ENCODE peak calls at places on chromosome 4, in five cellular contexts. Z is HFFc6, C is coronary artery, H is GM10248, F is mammary epithelial cell. I is an unnamed sample.

GRCh38 chr4:16995451-16995850 is 97.0 kb upstream of the LDB2 start:
- DNase-seq in H (no peak), C (no peak), F (no peak), Z (no peak), I (no peak)

GRCh38 chr4:41478518-41478917 is 59.4 kb upstream of the LIMCH1 start:
- DNase-seq in C (no peak), F (no peak), H (no peak), Z (no peak), I (no peak)

GRCh38 chr4:177380730-177381287 is 61.4 kb downstream of the AGA start:
- DNase-seq in C (no peak), Z (no peak), H (no peak), F (peak), I (peak)

GRCh38 chr4:7154351-7154981 is 37.9 kb upstream of the SORCS2 start:
- DNase-seq in C (peak), Z (no peak), F (no peak), H (no peak), I (no peak)

GRCh38 chr4:145898926-145899531 is 39.6 kb downstream of the ZNF827 start:
- DNase-seq in C (no peak), Z (no peak), F (no peak), H (no peak), I (no peak)

GRCh38 chr4:121454251-121454979 is 73.6 kb upstream of the QRFPR start:
- DNase-seq in Z (no peak), H (no peak), C (no peak), F (no peak), I (no peak)

GRCh38 chr4:182354106-182354505 is 110.9 kb downstream of the TENM3 start:
- DNase-seq in F (no peak), Z (no peak), C (no peak), H (no peak), I (no peak)

GRCh38 chr4:169723207-169723606 is 34.5 kb downstream of the HPF1 start:
- DNase-seq in H (no peak), C (no peak), Z (no peak), F (no peak), I (no peak)

GRCh38 chr4:139241086-139241783 is 38.8 kb downstream of the MGARP start:
- DNase-seq in Z (no peak), F (no peak), H (no peak), C (no peak), I (no peak)

GRCh38 chr4:61572160-61572559 is 372.0 kb downstream of the ADGRL3 start:
- DNase-seq in Z (no peak), F (peak), C (no peak), H (no peak), I (no peak)

GRCh38 chr4:17502764-17503163 is 9.1 kb downstream of the QDPR start:
- DNase-seq in Z (no peak), C (no peak), F (peak), H (no peak), I (no peak)

GRCh38 chr4:24174622-24175021 is 284.8 kb upstream of the PPARGC1A start:
- DNase-seq in H (no peak), F (no peak), Z (no peak), C (no peak), I (no peak)

GRCh38 chr4:42327323-42327722 is 70.0 kb upstream of the SHISA3 start:
- DNase-seq in Z (no peak), F (no peak), H (no peak), C (no peak), I (no peak)

GRCh38 chr4:154506253-154506652 is 14.7 kb upstream of the DCHS2 start:
- DNase-seq in C (no peak), Z (peak), H (peak), F (peak), I (no peak)

GRCh38 chr4:15971068-15971801 is 8.3 kb upstream of the FGFBP2 start:
- DNase-seq in Z (no peak), F (no peak), C (no peak), H (no peak), I (no peak)

GRCh38 chr4:13881880-13882279 is 254.4 kb upstream of the BOD1L1 start:
- DNase-seq in Z (no peak), C (no peak), F (no peak), H (no peak), I (no peak)

GRCh38 chr4:153541426-153542096 is 75.4 kb downstream of the TMEM131L start:
- DNase-seq in Z (peak), H (no peak), F (peak), C (no peak), I (no peak)

GRCh38 chr4:35151816-35152572 is 1092.3 kb downstream of the ARAP2 start:
- DNase-seq in Z (no peak), F (no peak), H (no peak), C (no peak), I (no peak)

GRCh38 chr4:128688025-128688721 is 121.3 kb upstream of the JADE1 start:
- DNase-seq in F (no peak), H (no peak), C (no peak), Z (no peak), I (no peak)

GRCh38 chr4:110632506-110633357 is 9.9 kb upstream of the PITX2 start:
- DNase-seq in Z (no peak), C (no peak), F (no peak), H (no peak), I (no peak)

GRCh38 chr4:107838763-107839162 is 14.0 kb downstream of the SGMS2 start:
- DNase-seq in Z (no peak), F (peak), H (no peak), C (no peak), I (no peak)

GRCh38 chr4:154622598-154622997 is 10.1 kb upstream of the FGG start:
- DNase-seq in C (no peak), F (peak), Z (peak), H (peak), I (no peak)

GRCh38 chr4:105710678-105711077 is 2.1 kb downstream of the GSTCD start:
- DNase-seq in H (no peak), F (peak), C (no peak), Z (peak), I (no peak)

GRCh38 chr4:82761249-82761648 is 37.3 kb downstream of the SCD5 start:
- DNase-seq in C (no peak), H (no peak), F (no peak), Z (peak), I (no peak)

GRCh38 chr4:140308366-140309123 is 64.9 kb upstream of the SCOC start:
- DNase-seq in F (peak), C (peak), H (no peak), Z (peak), I (no peak)

GRCh38 chr4:40185830-40186664 is 10.8 kb upstream of the RHOH start:
- DNase-seq in C (no peak), F (no peak), H (peak), Z (peak), I (no peak)

GRCh38 chr4:172850838-172851237 is 317.8 kb upstream of the GALNT7 start:
- DNase-seq in C (no peak), F (peak), Z (peak), H (no peak), I (no peak)

GRCh38 chr4:148442830-148443549 is 776 bp upstream of the NR3C2 start:
- DNase-seq in Z (no peak), C (no peak), F (no peak), H (no peak), I (no peak)

GRCh38 chr4:66430856-66431255 is 760.6 kb upstream of the EPHA5 start:
- DNase-seq in Z (no peak), C (no peak), H (no peak), F (no peak), I (no peak)

GRCh38 chr4:12846368-12846767 is 637.8 kb downstream of the RAB28 start:
- DNase-seq in H (no peak), F (no peak), C (no peak), Z (no peak), I (no peak)

GRCh38 chr4:156568479-156568878 is 403.1 kb downstream of the PDGFC start:
- DNase-seq in F (no peak), C (no peak), H (no peak), Z (no peak), I (no peak)

GRCh38 chr4:81606166-81606565 is 134.5 kb upstream of the RASGEF1B start:
- DNase-seq in C (no peak), F (no peak), Z (no peak), H (no peak), I (no peak)

GRCh38 chr4:1760521-1761001 is 32.5 kb upstream of the FGFR3 start:
- DNase-seq in H (no peak), C (no peak), Z (no peak), F (no peak), I (no peak)

GRCh38 chr4:1761130-1761688 is 31.9 kb upstream of the FGFR3 start:
- DNase-seq in Z (no peak), H (no peak), F (no peak), C (no peak), I (no peak)

GRCh38 chr4:1759170-1759817 is 33.8 kb upstream of the FGFR3 start:
- DNase-seq in H (no peak), C (no peak), F (no peak), Z (no peak), I (no peak)

GRCh38 chr4:1758306-1759121 is 34.6 kb upstream of the FGFR3 start:
- DNase-seq in C (no peak), F (peak), H (no peak), Z (no peak), I (no peak)

GRCh38 chr4:1759818-1760223 is 33.3 kb upstream of the FGFR3 start:
- DNase-seq in C (no peak), F (no peak), H (no peak), Z (no peak), I (no peak)
- TF ChIP-seq CTCF in C (no peak), F (no peak), H (no peak), Z (no peak), I (no peak)

GRCh38 chr4:37828843-37829242 is 2.4 kb downstream of the PGM2 start:
- DNase-seq in Z (no peak), C (no peak), H (no peak), F (no peak), I (no peak)

GRCh38 chr4:37826282-37827029 is at the start of gene PGM2:
- DNase-seq in Z (peak), C (peak), H (peak), F (peak), I (peak)

GRCh38 chr4:37825943-37826281 is 574 bp upstream of the PGM2 start:
- DNase-seq in H (no peak), Z (no peak), C (no peak), F (peak), I (no peak)

GRCh38 chr4:37827802-37828321 is 1.4 kb downstream of the PGM2 start:
- DNase-seq in C (no peak), F (no peak), H (no peak), Z (no peak), I (no peak)

DNA sequence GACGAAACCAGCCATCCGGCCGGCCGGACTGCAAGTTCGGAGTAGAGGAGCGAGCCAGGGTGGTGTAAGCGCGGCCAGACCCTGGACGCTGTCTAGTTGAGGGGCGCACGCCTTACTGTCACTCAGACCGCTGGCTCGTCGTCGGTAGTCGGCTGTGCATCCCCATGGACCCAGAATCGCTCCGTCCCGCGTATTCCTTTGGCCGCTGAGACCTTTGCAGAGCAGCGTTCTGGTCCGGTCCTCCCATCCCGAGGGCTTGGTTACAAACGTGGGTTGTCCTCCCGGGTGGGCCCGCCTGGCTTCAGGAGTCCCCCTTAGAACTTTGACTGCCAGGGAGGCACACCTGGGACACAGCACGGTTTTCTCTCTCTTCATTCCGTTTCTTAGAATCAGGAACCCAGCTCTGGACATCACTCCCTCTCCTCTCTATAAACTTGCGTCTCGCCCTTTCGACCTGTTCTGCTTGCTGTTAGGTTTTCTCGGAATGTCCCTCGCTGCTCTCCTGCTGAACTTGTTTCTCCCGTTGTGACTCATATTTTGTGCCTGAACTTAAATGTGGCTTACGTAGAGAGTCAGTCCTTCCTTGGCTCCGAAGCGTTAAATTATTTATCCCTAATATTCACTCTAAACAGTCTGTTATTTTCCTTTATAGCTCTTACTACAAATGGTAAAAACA is 682 bp downstream of the PGM2 start:
- DNase-seq in H (peak), F (peak), C (no peak), Z (peak), I (no peak)
- TF ChIP-seq CTCF in H (no peak), F (no peak), C (no peak), Z (peak), I (no peak)

GRCh38 chr4:54971474-54971950 is 153.9 kb downstream of the KDR start:
- DNase-seq in Z (peak), H (peak), F (peak), C (no peak), I (no peak)

DNA sequence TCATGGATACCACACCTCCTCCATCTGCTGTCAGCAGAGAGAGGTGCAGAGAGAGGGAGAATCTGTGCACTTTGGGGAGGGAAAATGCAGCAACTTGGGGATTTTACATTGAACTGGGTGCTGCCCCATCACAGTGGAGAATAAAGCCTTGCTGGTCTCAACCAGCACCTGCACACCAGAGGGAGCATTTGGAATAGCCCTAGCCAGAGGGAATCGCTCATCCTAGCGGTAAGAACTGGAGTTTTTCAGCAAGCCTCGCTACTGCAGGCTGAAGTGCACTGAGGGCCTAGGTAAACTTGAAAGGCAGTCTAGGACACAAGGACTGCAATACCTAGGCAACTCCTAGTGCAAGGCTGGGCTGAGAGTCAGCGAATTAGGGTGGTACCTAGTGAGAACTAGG is 148.7 kb downstream of the KDR start:
- DNase-seq in F (no peak), Z (no peak), H (no peak), C (no peak), I (no peak)
- TF ChIP-seq CTCF in F (peak), Z (no peak), H (no peak), C (no peak), I (no peak)

GRCh38 chr4:184474261-184475095 is at the start of gene IRF2:
- DNase-seq in C (peak), Z (peak), H (peak), F (peak), I (peak)
- TF ChIP-seq CTCF in C (no peak), Z (peak), H (no peak), F (no peak), I (no peak)

GRCh38 chr4:46945062-46945461 is 36.0 kb upstream of the COX7B2 start:
- DNase-seq in F (no peak), C (no peak), H (no peak), Z (no peak), I (no peak)
- TF ChIP-seq CTCF in F (no peak), C (no peak), H (no peak), Z (no peak), I (no peak)

GRCh38 chr4:104020641-104021040 is 300.9 kb upstream of the TACR3 start:
- DNase-seq in C (no peak), H (no peak), Z (no peak), F (no peak), I (no peak)

GRCh38 chr4:104017213-104017612 is 297.4 kb upstream of the TACR3 start:
- DNase-seq in H (no peak), Z (no peak), F (no peak), C (no peak), I (no peak)

DNA sequence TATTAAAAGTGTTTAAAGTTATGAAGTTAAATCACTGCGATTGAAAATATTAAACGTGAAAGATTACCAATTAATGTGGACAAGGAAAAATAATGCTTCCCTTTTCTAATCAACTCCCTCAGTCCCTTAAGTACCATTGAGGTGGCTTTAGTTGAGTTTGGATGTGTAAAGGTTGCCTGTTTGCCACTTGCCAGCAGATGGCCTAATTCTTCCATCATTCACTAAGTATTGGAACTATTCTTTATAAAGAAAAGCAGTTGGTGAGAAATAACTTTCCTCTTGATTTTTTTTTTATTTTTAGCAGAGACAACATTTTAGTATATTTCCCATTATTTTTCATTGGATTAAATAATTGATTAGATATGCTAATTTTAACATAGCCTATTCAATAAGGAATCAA is 295.9 kb upstream of the TACR3 start:
- DNase-seq in F (no peak), H (no peak), C (no peak), Z (no peak), I (no peak)
- TF ChIP-seq CTCF in F (peak), H (peak), C (no peak), Z (no peak), I (no peak)

GRCh38 chr4:20760053-20760452 is 59.8 kb downstream of the PACRGL start:
- DNase-seq in H (no peak), F (no peak), C (no peak), Z (no peak), I (no peak)
- TF ChIP-seq CTCF in H (no peak), F (no peak), C (no peak), Z (peak), I (no peak)

DNA sequence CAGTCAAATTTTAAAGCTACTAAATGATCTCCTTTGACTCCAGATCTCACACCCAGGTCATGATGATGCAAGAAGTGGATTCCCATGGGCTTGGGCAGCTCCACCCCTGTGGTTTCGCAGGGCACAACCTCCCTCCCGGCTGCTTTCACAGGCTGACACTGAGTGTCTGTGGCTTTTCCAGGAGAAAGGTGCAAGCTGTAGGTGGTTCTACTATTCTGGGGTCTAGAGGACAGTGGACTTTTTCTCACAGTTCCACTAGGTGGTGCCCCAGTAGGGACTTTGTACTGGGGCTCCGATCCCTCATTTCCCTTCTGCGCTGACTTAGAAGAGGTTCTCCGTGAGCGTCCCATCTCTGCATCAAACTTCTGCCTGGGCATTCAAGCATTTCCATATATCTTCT is 845.2 kb downstream of the PCDH18 start:
- DNase-seq in F (no peak), H (no peak), C (no peak), Z (no peak), I (no peak)
- TF ChIP-seq CTCF in F (no peak), H (no peak), C (no peak), Z (no peak), I (no peak)

DNA sequence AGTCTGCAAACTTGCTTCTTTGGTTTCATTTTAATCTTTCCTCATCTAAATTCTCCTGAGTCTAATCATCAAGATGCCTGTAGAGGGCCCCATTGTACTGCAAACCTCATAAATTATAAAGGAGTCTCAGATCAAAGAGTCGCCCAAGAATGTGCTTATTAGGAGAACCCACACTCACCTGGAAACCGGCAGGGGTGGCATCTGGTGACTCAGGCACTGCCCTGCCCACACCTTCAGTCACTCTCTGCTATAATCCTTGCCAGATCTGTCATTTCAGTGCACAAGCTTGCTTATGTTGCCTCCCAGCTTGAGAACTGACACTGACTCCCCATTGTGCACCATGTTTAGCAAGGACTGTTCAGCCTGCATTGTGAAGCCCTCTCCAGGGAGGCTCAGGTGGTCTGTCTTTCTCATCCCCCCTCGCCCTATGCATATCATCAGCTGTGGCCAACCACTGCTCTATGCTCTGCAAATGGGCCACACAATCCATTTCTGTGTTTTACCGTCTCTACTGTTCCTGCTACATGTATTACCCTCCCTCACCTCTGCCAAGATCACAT is 12.4 kb downstream of the EPGN start:
- DNase-seq in F (peak), C (no peak), H (peak), Z (peak), I (no peak)
- TF ChIP-seq CTCF in F (peak), C (no peak), H (peak), Z (peak), I (peak)

DNA sequence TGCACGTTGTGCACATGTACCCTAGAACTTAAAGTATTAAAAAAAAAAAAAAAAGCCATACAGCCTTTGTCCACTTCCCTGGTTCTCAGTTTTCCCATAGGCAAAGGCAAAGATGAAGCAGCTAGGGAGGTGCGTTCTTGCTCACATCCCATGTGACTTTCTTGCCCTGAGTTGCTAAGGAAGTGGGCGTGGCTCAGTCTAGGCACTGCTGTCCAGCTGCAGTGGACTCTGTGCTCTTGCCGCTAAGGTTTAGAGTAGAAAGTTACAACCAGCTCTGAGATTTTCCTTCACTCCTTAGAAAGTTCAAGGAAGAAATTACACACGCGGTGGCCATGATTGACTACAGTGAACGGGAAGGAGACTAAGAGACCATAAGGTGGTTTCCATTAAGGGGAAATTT is 144.7 kb downstream of the NAA11 start:
- DNase-seq in C (no peak), Z (no peak), F (no peak), H (no peak), I (no peak)
- TF ChIP-seq CTCF in C (no peak), Z (no peak), F (no peak), H (no peak), I (no peak)

I was measured in CD14-positive monocyte.